ENCODE peak calls at places on chromosome 2, in five cellular contexts. D, O, C, M and X are unnamed samples. For H3K9me3, the result is how much of the 10 kb centered on the place peaks cover.

GRCh38 chr2:197972017-197972416 is 167.6 kb downstream of the PLCL1 start:
- DNase-seq in D (peak), O (peak), C (peak), M (no peak), X (no peak)

GRCh38 chr2:119259296-119259860 is 35.7 kb downstream of the STEAP3 start:
- DNase-seq in D (no peak), O (peak), C (no peak), M (no peak), X (no peak)

GRCh38 chr2:154459286-154459685 is 239.2 kb upstream of the KCNJ3 start:
- DNase-seq in D (no peak), O (no peak), C (no peak), M (no peak), X (no peak)

GRCh38 chr2:174492963-174493431 is 6.2 kb upstream of the GPR155 start:
- DNase-seq in D (no peak), O (no peak), C (peak), M (peak), X (peak)

GRCh38 chr2:196268538-196269338 is 97.4 kb upstream of the STK17B start:
- DNase-seq in D (no peak), O (no peak), C (peak), M (peak), X (no peak)

GRCh38 chr2:2731101-2731850 is 400.2 kb upstream of the MYT1L start:
- DNase-seq in D (no peak), O (no peak), C (no peak), M (no peak), X (no peak)

GRCh38 chr2:75142081-75142480 is 57.2 kb downstream of the TACR1 start:
- DNase-seq in D (no peak), O (peak), C (no peak), M (no peak), X (no peak)

GRCh38 chr2:201769664-201770373 is 10.9 kb downstream of the ALS2 start:
- DNase-seq in D (no peak), O (no peak), C (no peak), M (no peak), X (no peak)

GRCh38 chr2:23381084-23381483 is 3.9 kb upstream of the KLHL29 start:
- DNase-seq in D (no peak), O (peak), C (peak), M (no peak), X (no peak)

GRCh38 chr2:215888680-215889079 is 124.7 kb downstream of the MREG start:
- DNase-seq in D (no peak), O (no peak), C (no peak), M (no peak), X (no peak)

GRCh38 chr2:202120827-202121226 is 47.8 kb downstream of the KIAA2012 start:
- DNase-seq in D (no peak), O (no peak), C (no peak), M (no peak), X (no peak)

GRCh38 chr2:166361351-166362153 is 14.2 kb downstream of the SCN9A start:
- DNase-seq in D (no peak), O (peak), C (no peak), M (peak), X (no peak)

GRCh38 chr2:18180031-18180610 is 301.7 kb downstream of the KCNS3 start:
- DNase-seq in D (no peak), O (no peak), C (no peak), M (no peak), X (no peak)
- H3K9me3 ChIP-seq in D (under half), O (under half), C (under half), M (under half), X (under half)

GRCh38 chr2:6915399-6915798 is 1.8 kb upstream of the RNF144A start:
- DNase-seq in D (no peak), O (no peak), C (no peak), M (no peak), X (no peak)
- H3K9me3 ChIP-seq in D (under half), O (under half), C (under half), M (under half), X (under half)

DNA sequence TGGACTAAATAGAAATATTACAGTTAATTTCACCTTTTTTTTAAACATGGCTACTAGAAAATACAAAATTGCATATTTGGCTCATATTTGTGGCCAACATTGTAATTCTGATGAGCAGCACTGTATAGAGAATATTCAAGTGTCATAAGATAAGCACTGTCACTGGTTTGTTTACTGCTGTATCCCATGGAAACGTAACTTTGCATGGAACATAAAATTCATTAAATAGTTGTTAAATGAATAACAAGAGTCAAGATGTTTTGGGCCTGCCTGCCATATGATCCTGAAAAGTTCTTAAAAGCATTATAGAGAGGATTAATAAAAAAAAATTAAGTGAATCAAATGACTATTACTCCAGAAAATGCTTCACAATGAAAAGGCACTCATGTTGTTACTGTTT is 763.7 kb upstream of the CRIM1 start:
- DNase-seq in D (no peak), O (no peak), C (no peak), M (no peak), X (no peak)
- H3K9me3 ChIP-seq in D (under half), O (under half), C (under half), M (under half), X (under half)

GRCh38 chr2:109178974-109179373 is 50.0 kb downstream of the SH3RF3 start:
- DNase-seq in D (no peak), O (no peak), C (no peak), M (no peak), X (no peak)
- H3K9me3 ChIP-seq in D (under half), O (under half), C (under half), M (under half), X (under half)

GRCh38 chr2:5172923-5173322 is 519.3 kb upstream of the SOX11 start:
- DNase-seq in D (no peak), O (no peak), C (no peak), M (no peak), X (no peak)
- H3K9me3 ChIP-seq in D (under half), O (under half), C (under half), M (under half), X (under half)

DNA sequence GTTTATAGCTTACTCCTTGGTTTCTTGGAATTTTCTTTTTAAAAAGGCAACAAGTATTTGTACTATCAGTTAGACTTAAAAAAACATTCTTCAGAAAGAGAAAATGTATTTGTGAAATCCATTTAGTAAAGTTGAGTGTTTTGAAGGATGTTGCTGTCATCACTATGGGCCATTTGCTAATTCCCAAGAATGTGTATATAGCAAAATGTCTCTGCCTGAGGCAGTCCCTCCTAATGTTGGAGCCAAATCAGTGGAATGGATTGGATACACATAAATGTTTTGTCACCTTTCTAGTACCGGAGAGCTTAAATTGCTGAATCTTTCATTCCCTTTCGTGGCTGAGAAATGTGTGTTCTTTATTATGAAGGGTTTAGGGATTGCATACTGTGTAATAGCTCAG is 890.2 kb upstream of the ZEB2 start:
- DNase-seq in D (no peak), O (no peak), C (no peak), M (no peak), X (no peak)
- H3K9me3 ChIP-seq in D (under half), O (under half), C (under half), M (under half), X (under half)